ENCODE peak calls at places on chromosome 7, in four cellular contexts. A is heart left ventricle, I is uterus, Z is ovary. K is an unnamed sample.

GRCh38 chr7:151308791-151309190 is 32.8 kb upstream of the NUB1 start:
- DNase-seq in A (no peak), I (no peak), Z (no peak), K (no peak)

GRCh38 chr7:112120818-112121217 is 85.4 kb downstream of the DOCK4 start:
- DNase-seq in Z (no peak), A (no peak), I (no peak), K (no peak)

GRCh38 chr7:40469481-40469880 is 334.7 kb downstream of the SUGCT start:
- DNase-seq in I (peak), Z (no peak), A (no peak), K (no peak)

GRCh38 chr7:139915301-139915863 is 86.3 kb downstream of the TBXAS1 start:
- DNase-seq in I (no peak), A (no peak), Z (no peak), K (peak)

GRCh38 chr7:106054133-106054532 is 58.0 kb downstream of the SYPL1 start:
- DNase-seq in Z (no peak), A (no peak), I (no peak), K (no peak)

GRCh38 chr7:28755255-28755654 is 202.9 kb downstream of the TRIL start:
- DNase-seq in Z (no peak), A (no peak), I (no peak), K (no peak)

GRCh38 chr7:31734456-31734855 is 47.4 kb downstream of the PPP1R17 start:
- DNase-seq in Z (no peak), I (no peak), A (no peak), K (no peak)

GRCh38 chr7:50304911-50305621 is 550 bp downstream of the IKZF1 start:
- DNase-seq in Z (no peak), I (no peak), A (no peak), K (no peak)

GRCh38 chr7:2701832-2702593 is 14.0 kb downstream of the AMZ1 start:
- DNase-seq in Z (no peak), A (peak), I (no peak), K (no peak)

GRCh38 chr7:140526901-140527664 is 47.8 kb upstream of the MKRN1 start:
- DNase-seq in I (peak), Z (peak), A (no peak), K (no peak)

GRCh38 chr7:157671358-157672255 is 334.8 kb downstream of the DNAJB6 start:
- DNase-seq in Z (no peak), I (no peak), A (no peak), K (no peak)

GRCh38 chr7:135690566-135690965 is 28.3 kb downstream of the STMP1 start:
- DNase-seq in A (no peak), Z (no peak), I (no peak), K (no peak)

GRCh38 chr7:73870041-73870492 is 9.1 kb downstream of the TMEM270 start:
- DNase-seq in Z (peak), I (no peak), A (peak), K (peak)
- H3K4me3 ChIP-seq in Z (no peak), I (no peak), A (no peak), K (no peak)

DNA sequence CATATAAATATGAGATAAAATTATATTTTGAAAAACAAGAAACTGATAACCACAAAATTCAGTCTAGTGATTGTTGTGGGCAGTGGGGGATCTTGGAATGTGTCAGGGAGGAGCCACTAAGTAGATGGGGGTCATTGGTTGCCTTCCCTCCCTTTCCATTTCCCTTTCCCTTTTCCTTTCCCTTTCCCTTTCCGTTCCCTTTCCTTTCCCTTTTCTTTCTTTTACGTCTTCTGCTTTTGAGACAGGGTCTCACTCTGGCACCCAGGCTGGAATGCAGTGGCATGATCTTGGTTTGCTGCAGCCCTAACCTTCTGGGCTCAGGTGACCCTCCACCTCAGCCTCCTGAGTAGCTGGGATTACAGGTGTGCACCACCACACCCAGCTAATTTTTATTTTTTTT is 51.0 kb downstream of the DYNC2I1 start:
- DNase-seq in I (no peak), Z (no peak), A (no peak), K (no peak)
- H3K27ac ChIP-seq in I (no peak), Z (no peak), A (no peak), K (no peak)

DNA sequence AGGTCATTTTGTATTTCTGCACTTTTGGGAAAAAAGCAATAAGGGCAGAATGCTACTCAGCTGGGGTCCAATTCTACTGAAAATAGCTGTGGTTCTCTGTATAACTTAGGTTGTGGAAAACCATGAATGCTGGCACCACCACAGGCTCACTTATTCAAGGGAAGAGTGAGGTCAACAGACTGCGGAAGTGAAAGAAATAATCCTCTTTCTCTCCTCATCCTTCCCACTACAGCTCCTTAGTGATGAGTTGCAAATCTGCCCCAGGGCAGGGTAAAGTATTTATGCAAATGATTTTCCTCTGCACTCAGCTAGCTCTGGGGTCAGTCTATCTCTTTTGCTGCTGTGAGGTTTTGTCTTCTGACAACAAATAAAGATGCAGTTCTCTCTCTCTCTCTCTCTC is 74.1 kb upstream of the PTPRZ1 start:
- DNase-seq in Z (no peak), I (no peak), A (no peak), K (no peak)
- H3K4me3 ChIP-seq in Z (no peak), I (no peak), A (no peak), K (no peak)

GRCh38 chr7:129948338-129948737 is 4.4 kb downstream of the UBE2H start:
- DNase-seq in Z (no peak), I (no peak), A (no peak), K (no peak)
- H3K27ac ChIP-seq in Z (no peak), I (peak), A (no peak), K (peak)

K was measured in aorta.